ENCODE peak calls at places on chromosome 14, in six cellular contexts. One of them, this sample, is unnamed.

GRCh38 chr14:59333668-59334067 is 131.5 kb downstream of the GPR135 start:
- DNase-seq in AG20443: peak; percentile 86
- DNase-seq in heart right ventricle: peak; percentile 66
- DNase-seq in GM13976: no peak
- DNase-seq in stimulated activated CD4-positive, alpha-beta T cell treated with anti-CD3 and anti-CD28 coated beads, Interleukin-12 subunit alpha, Interleukin-12 subunit beta, amount 100 ng/mL, for 24 hours: no peak
- DNase-seq in ELF-1: no peak
- DNase-seq in this sample: no peak

GRCh38 chr14:85533821-85534271 is 3.9 kb downstream of the FLRT2 start:
- DNase-seq in AG20443: no peak
- DNase-seq in heart right ventricle: no peak
- DNase-seq in GM13976: peak; percentile 18
- DNase-seq in stimulated activated CD4-positive, alpha-beta T cell treated with anti-CD3 and anti-CD28 coated beads, Interleukin-12 subunit alpha, Interleukin-12 subunit beta, amount 100 ng/mL, for 24 hours: no peak
- DNase-seq in ELF-1: peak; percentile 46
- DNase-seq in this sample: no peak

GRCh38 chr14:67773844-67774377 is 42.5 kb downstream of the ZFYVE26 start:
- DNase-seq in AG20443: no peak
- DNase-seq in heart right ventricle: no peak
- DNase-seq in GM13976: no peak
- DNase-seq in stimulated activated CD4-positive, alpha-beta T cell treated with anti-CD3 and anti-CD28 coated beads, Interleukin-12 subunit alpha, Interleukin-12 subunit beta, amount 100 ng/mL, for 24 hours: no peak
- DNase-seq in ELF-1: no peak
- DNase-seq in this sample: no peak

GRCh38 chr14:56199976-56200577 is 81.9 kb downstream of the PELI2 start:
- DNase-seq in AG20443: no peak
- DNase-seq in heart right ventricle: no peak
- DNase-seq in GM13976: no peak
- DNase-seq in stimulated activated CD4-positive, alpha-beta T cell treated with anti-CD3 and anti-CD28 coated beads, Interleukin-12 subunit alpha, Interleukin-12 subunit beta, amount 100 ng/mL, for 24 hours: no peak
- DNase-seq in ELF-1: no peak
- DNase-seq in this sample: no peak

GRCh38 chr14:71932229-71932951 is at the start of gene RGS6:
- DNase-seq in AG20443: peak; percentile 51
- DNase-seq in heart right ventricle: no peak
- DNase-seq in GM13976: peak; percentile 78
- DNase-seq in stimulated activated CD4-positive, alpha-beta T cell treated with anti-CD3 and anti-CD28 coated beads, Interleukin-12 subunit alpha, Interleukin-12 subunit beta, amount 100 ng/mL, for 24 hours: peak; percentile 11
- DNase-seq in ELF-1: peak; percentile 80
- DNase-seq in this sample: peak; percentile 72

GRCh38 chr14:51561141-51561540 is 90.6 kb upstream of the FRMD6 start:
- DNase-seq in AG20443: no peak
- DNase-seq in heart right ventricle: no peak
- DNase-seq in GM13976: no peak
- DNase-seq in stimulated activated CD4-positive, alpha-beta T cell treated with anti-CD3 and anti-CD28 coated beads, Interleukin-12 subunit alpha, Interleukin-12 subunit beta, amount 100 ng/mL, for 24 hours: no peak
- DNase-seq in ELF-1: no peak
- DNase-seq in this sample: no peak

GRCh38 chr14:80269338-80269935 is 58.1 kb upstream of the DIO2 start:
- DNase-seq in AG20443: no peak
- DNase-seq in heart right ventricle: no peak
- DNase-seq in GM13976: no peak
- DNase-seq in stimulated activated CD4-positive, alpha-beta T cell treated with anti-CD3 and anti-CD28 coated beads, Interleukin-12 subunit alpha, Interleukin-12 subunit beta, amount 100 ng/mL, for 24 hours: no peak
- DNase-seq in ELF-1: no peak
- DNase-seq in this sample: no peak

GRCh38 chr14:102362084-102362483 is 606 bp downstream of the CINP start:
- DNase-seq in AG20443: peak; percentile 62
- DNase-seq in heart right ventricle: no peak
- DNase-seq in GM13976: peak; percentile 63
- DNase-seq in stimulated activated CD4-positive, alpha-beta T cell treated with anti-CD3 and anti-CD28 coated beads, Interleukin-12 subunit alpha, Interleukin-12 subunit beta, amount 100 ng/mL, for 24 hours: peak; percentile 51
- DNase-seq in ELF-1: no peak
- DNase-seq in this sample: no peak

GRCh38 chr14:35855886-35856481 is 29.8 kb downstream of the BRMS1L start:
- DNase-seq in AG20443: no peak
- DNase-seq in heart right ventricle: no peak
- DNase-seq in GM13976: peak; percentile 47
- DNase-seq in stimulated activated CD4-positive, alpha-beta T cell treated with anti-CD3 and anti-CD28 coated beads, Interleukin-12 subunit alpha, Interleukin-12 subunit beta, amount 100 ng/mL, for 24 hours: no peak
- DNase-seq in ELF-1: no peak
- DNase-seq in this sample: no peak

GRCh38 chr14:78131201-78131600 is 39.0 kb upstream of the NRXN3 start:
- DNase-seq in AG20443: no peak
- DNase-seq in heart right ventricle: no peak
- DNase-seq in GM13976: no peak
- DNase-seq in stimulated activated CD4-positive, alpha-beta T cell treated with anti-CD3 and anti-CD28 coated beads, Interleukin-12 subunit alpha, Interleukin-12 subunit beta, amount 100 ng/mL, for 24 hours: no peak
- DNase-seq in ELF-1: no peak
- DNase-seq in this sample: no peak

GRCh38 chr14:24233538-24233866 is 773 bp downstream of the GMPR2 start:
- DNase-seq in AG20443: no peak
- DNase-seq in heart right ventricle: no peak
- DNase-seq in GM13976: no peak
- DNase-seq in stimulated activated CD4-positive, alpha-beta T cell treated with anti-CD3 and anti-CD28 coated beads, Interleukin-12 subunit alpha, Interleukin-12 subunit beta, amount 100 ng/mL, for 24 hours: no peak
- DNase-seq in ELF-1: no peak
- DNase-seq in this sample: no peak

This sample was measured in H1.